ENCODE peak calls at places on chromosomes 11 and 22, in nine cellular contexts. W is memory B cell; J is activated CD8-positive, alpha-beta memory T cell treated with anti-CD3 and anti-CD28 coated beads for 1 hour; L is NCI-H510A treated with DMSO at 0.1 percent for 48 hours; F is mesenteric fat pad; Q is posterior vena cava; C is left cardiac atrium; I is cardiac fibroblast; M is AML-193. H is an unnamed sample.

GRCh38 chr11:612201-612960 is 3.4 kb downstream of the IRF7 start:
- DNase-seq in Q (peak; percentile 81), J (no peak), M (no peak), L (peak; percentile 47), I (peak; percentile 27), W (no peak), C (peak; percentile 33), F (no peak), H (no peak)

GRCh38 chr22:36999463-36999862 is 19.8 kb downstream of the TST start:
- DNase-seq in W (no peak), J (no peak), F (no peak), M (no peak), C (no peak), I (peak; percentile 19), Q (no peak), L (no peak), H (no peak)

GRCh38 chr11:20388096-20389055 is 860 bp downstream of the PRMT3 start:
- DNase-seq in I (peak; percentile 10), W (no peak), M (peak; percentile 5), F (no peak), Q (no peak), L (peak; percentile 18), C (no peak), J (no peak), H (peak; percentile 32)

GRCh38 chr22:31148516-31148915 is 8.2 kb upstream of the PLA2G3 start:
- DNase-seq in I (peak; percentile 71), Q (peak; percentile 58), L (no peak), C (no peak), J (no peak), W (no peak), F (peak; percentile 49), M (no peak), H (no peak)

GRCh38 chr22:38298312-38299000 is 18.8 kb downstream of the CSNK1E start:
- DNase-seq in M (no peak), W (peak; percentile 39), Q (no peak), L (no peak), C (no peak), I (peak; percentile 100), F (no peak), J (peak; percentile 22), H (no peak)

GRCh38 chr22:19706661-19707151 is 7.6 kb upstream of the SEPTIN5 start:
- DNase-seq in C (no peak), I (no peak), F (no peak), J (no peak), L (no peak), M (peak; percentile 51), W (no peak), Q (peak; percentile 20), H (no peak)

GRCh38 chr11:103491777-103492176 is 382.6 kb downstream of the DYNC2H1 start:
- DNase-seq in W (no peak), C (no peak), M (no peak), F (no peak), J (no peak), Q (no peak), I (no peak), L (no peak), H (no peak)

GRCh38 chr22:39699631-39700348 is 129.2 kb downstream of the CACNA1I start:
- DNase-seq in I (no peak), J (no peak), L (peak; percentile 89), W (no peak), Q (no peak), M (no peak), F (no peak), C (no peak), H (peak; percentile 46)

GRCh38 chr11:122205036-122205435 is 89.0 kb upstream of the BLID start:
- DNase-seq in W (no peak), F (no peak), I (no peak), C (no peak), Q (no peak), L (no peak), M (no peak), J (no peak), H (no peak)

GRCh38 chr11:34126959-34127848 is 21.8 kb downstream of the NAT10 start:
- DNase-seq in Q (no peak), W (no peak), M (no peak), F (peak; percentile 69), I (peak; percentile 3), L (no peak), C (no peak), J (no peak), H (no peak)

GRCh38 chr22:22316589-22316988 is 72.0 kb downstream of the VPREB1 start:
- DNase-seq in Q (no peak), I (no peak), L (no peak), C (no peak), J (no peak), F (no peak), W (no peak), M (no peak), H (no peak)

GRCh38 chr22:17786435-17787158 is 12.3 kb upstream of the BID start:
- DNase-seq in I (peak; percentile 65), L (peak; percentile 11), J (no peak), M (no peak), C (peak; percentile 76), W (no peak), F (no peak), Q (no peak), H (no peak)

GRCh38 chr11:459511-460220 is 9.6 kb downstream of the PTDSS2 start:
- DNase-seq in J (no peak), W (no peak), I (peak; percentile 57), M (no peak), C (peak; percentile 33), F (no peak), L (no peak), Q (peak; percentile 45), H (no peak)